ENCODE peak calls at places on chromosomes 16 and 17, in six cellular contexts. One of them, this sample, is unnamed.
A peak's percentile ranks its signal among the peaks of the same experiment; 100 is the strongest.

GRCh38 chr17:40038882-40039513 is 15.2 kb downstream of the MED24 start:
- DNase-seq in activated CD4-positive, CD25-positive, alpha-beta regulatory T cell: no peak
- DNase-seq in stimulated activated CD8-positive, alpha-beta memory T cell treated with anti-CD3 and anti-CD28 coated beads, Interleukin-15, amount 100 ng/mL, for 1 hour: no peak
- DNase-seq in AML-193: no peak
- DNase-seq in T-helper 17 cell: no peak
- DNase-seq in amniotic epithelial cell: peak; percentile 82
- DNase-seq in this sample: peak; percentile 30

GRCh38 chr17:36824678-36825091 is 112.6 kb upstream of the LHX1 start:
- DNase-seq in activated CD4-positive, CD25-positive, alpha-beta regulatory T cell: no peak
- DNase-seq in stimulated activated CD8-positive, alpha-beta memory T cell treated with anti-CD3 and anti-CD28 coated beads, Interleukin-15, amount 100 ng/mL, for 1 hour: no peak
- DNase-seq in AML-193: no peak
- DNase-seq in T-helper 17 cell: no peak
- DNase-seq in amniotic epithelial cell: peak; percentile 36
- DNase-seq in this sample: no peak

GRCh38 chr17:82217530-82218204 is 5.0 kb upstream of the CCDC57 start:
- DNase-seq in activated CD4-positive, CD25-positive, alpha-beta regulatory T cell: no peak
- DNase-seq in stimulated activated CD8-positive, alpha-beta memory T cell treated with anti-CD3 and anti-CD28 coated beads, Interleukin-15, amount 100 ng/mL, for 1 hour: no peak
- DNase-seq in AML-193: peak; percentile 90
- DNase-seq in T-helper 17 cell: no peak
- DNase-seq in amniotic epithelial cell: peak; percentile 94
- DNase-seq in this sample: no peak

GRCh38 chr16:10971560-10971961 is 27.2 kb downstream of the CLEC16A start:
- DNase-seq in activated CD4-positive, CD25-positive, alpha-beta regulatory T cell: no peak
- DNase-seq in stimulated activated CD8-positive, alpha-beta memory T cell treated with anti-CD3 and anti-CD28 coated beads, Interleukin-15, amount 100 ng/mL, for 1 hour: no peak
- DNase-seq in AML-193: peak; percentile 48
- DNase-seq in T-helper 17 cell: no peak
- DNase-seq in amniotic epithelial cell: peak; percentile 69
- DNase-seq in this sample: peak; percentile 61

GRCh38 chr16:20868890-20869289 is 31.3 kb downstream of the DCUN1D3 start:
- DNase-seq in activated CD4-positive, CD25-positive, alpha-beta regulatory T cell: no peak
- DNase-seq in stimulated activated CD8-positive, alpha-beta memory T cell treated with anti-CD3 and anti-CD28 coated beads, Interleukin-15, amount 100 ng/mL, for 1 hour: no peak
- DNase-seq in AML-193: no peak
- DNase-seq in T-helper 17 cell: no peak
- DNase-seq in amniotic epithelial cell: peak; percentile 53
- DNase-seq in this sample: no peak

GRCh38 chr16:56971768-56972043 is 10.0 kb downstream of the CETP start:
- DNase-seq in activated CD4-positive, CD25-positive, alpha-beta regulatory T cell: no peak
- DNase-seq in stimulated activated CD8-positive, alpha-beta memory T cell treated with anti-CD3 and anti-CD28 coated beads, Interleukin-15, amount 100 ng/mL, for 1 hour: no peak
- DNase-seq in AML-193: no peak
- DNase-seq in T-helper 17 cell: no peak
- DNase-seq in amniotic epithelial cell: no peak
- DNase-seq in this sample: no peak

GRCh38 chr17:77555110-77555509 is 403.4 kb upstream of the TNRC6C start:
- DNase-seq in activated CD4-positive, CD25-positive, alpha-beta regulatory T cell: no peak
- DNase-seq in stimulated activated CD8-positive, alpha-beta memory T cell treated with anti-CD3 and anti-CD28 coated beads, Interleukin-15, amount 100 ng/mL, for 1 hour: no peak
- DNase-seq in AML-193: no peak
- DNase-seq in T-helper 17 cell: no peak
- DNase-seq in amniotic epithelial cell: no peak
- DNase-seq in this sample: no peak

GRCh38 chr16:86946396-86946795 is 368.0 kb downstream of the FOXL1 start:
- DNase-seq in activated CD4-positive, CD25-positive, alpha-beta regulatory T cell: no peak
- DNase-seq in stimulated activated CD8-positive, alpha-beta memory T cell treated with anti-CD3 and anti-CD28 coated beads, Interleukin-15, amount 100 ng/mL, for 1 hour: no peak
- DNase-seq in AML-193: no peak
- DNase-seq in T-helper 17 cell: no peak
- DNase-seq in amniotic epithelial cell: no peak
- DNase-seq in this sample: no peak

GRCh38 chr17:79940381-79941087 is 95.1 kb downstream of the TBC1D16 start:
- DNase-seq in activated CD4-positive, CD25-positive, alpha-beta regulatory T cell: no peak
- DNase-seq in stimulated activated CD8-positive, alpha-beta memory T cell treated with anti-CD3 and anti-CD28 coated beads, Interleukin-15, amount 100 ng/mL, for 1 hour: no peak
- DNase-seq in AML-193: no peak
- DNase-seq in T-helper 17 cell: no peak
- DNase-seq in amniotic epithelial cell: no peak
- DNase-seq in this sample: no peak

GRCh38 chr17:68195667-68196393 is 52.0 kb upstream of the AMZ2 start:
- DNase-seq in activated CD4-positive, CD25-positive, alpha-beta regulatory T cell: no peak
- DNase-seq in stimulated activated CD8-positive, alpha-beta memory T cell treated with anti-CD3 and anti-CD28 coated beads, Interleukin-15, amount 100 ng/mL, for 1 hour: no peak
- DNase-seq in AML-193: no peak
- DNase-seq in T-helper 17 cell: no peak
- DNase-seq in amniotic epithelial cell: no peak
- DNase-seq in this sample: no peak

GRCh38 chr16:14248791-14249190 is 177.7 kb downstream of the MRTFB start:
- DNase-seq in activated CD4-positive, CD25-positive, alpha-beta regulatory T cell: no peak
- DNase-seq in stimulated activated CD8-positive, alpha-beta memory T cell treated with anti-CD3 and anti-CD28 coated beads, Interleukin-15, amount 100 ng/mL, for 1 hour: no peak
- DNase-seq in AML-193: no peak
- DNase-seq in T-helper 17 cell: no peak
- DNase-seq in amniotic epithelial cell: no peak
- DNase-seq in this sample: no peak

GRCh38 chr16:70775399-70775798 is 25.6 kb downstream of the VAC14 start:
- DNase-seq in activated CD4-positive, CD25-positive, alpha-beta regulatory T cell: no peak
- DNase-seq in stimulated activated CD8-positive, alpha-beta memory T cell treated with anti-CD3 and anti-CD28 coated beads, Interleukin-15, amount 100 ng/mL, for 1 hour: no peak
- DNase-seq in AML-193: no peak
- DNase-seq in T-helper 17 cell: no peak
- DNase-seq in amniotic epithelial cell: no peak
- DNase-seq in this sample: no peak

GRCh38 chr16:19907161-19907992 is 22.7 kb upstream of the GPRC5B start:
- DNase-seq in activated CD4-positive, CD25-positive, alpha-beta regulatory T cell: peak; percentile 43
- DNase-seq in stimulated activated CD8-positive, alpha-beta memory T cell treated with anti-CD3 and anti-CD28 coated beads, Interleukin-15, amount 100 ng/mL, for 1 hour: peak; percentile 53
- DNase-seq in AML-193: peak; percentile 55
- DNase-seq in T-helper 17 cell: peak; percentile 46
- DNase-seq in amniotic epithelial cell: peak; percentile 62
- DNase-seq in this sample: peak; percentile 18

GRCh38 chr16:9251026-9251425 is 159.6 kb downstream of the HAPSTR1 start:
- DNase-seq in activated CD4-positive, CD25-positive, alpha-beta regulatory T cell: no peak
- DNase-seq in stimulated activated CD8-positive, alpha-beta memory T cell treated with anti-CD3 and anti-CD28 coated beads, Interleukin-15, amount 100 ng/mL, for 1 hour: no peak
- DNase-seq in AML-193: no peak
- DNase-seq in T-helper 17 cell: no peak
- DNase-seq in amniotic epithelial cell: no peak
- DNase-seq in this sample: no peak

GRCh38 chr17:80605326-80606066 is 60.9 kb downstream of the RPTOR start:
- DNase-seq in activated CD4-positive, CD25-positive, alpha-beta regulatory T cell: no peak
- DNase-seq in stimulated activated CD8-positive, alpha-beta memory T cell treated with anti-CD3 and anti-CD28 coated beads, Interleukin-15, amount 100 ng/mL, for 1 hour: no peak
- DNase-seq in AML-193: no peak
- DNase-seq in T-helper 17 cell: no peak
- DNase-seq in amniotic epithelial cell: peak; percentile 86
- DNase-seq in this sample: no peak

GRCh38 chr16:56268799-56269198 is 77.5 kb downstream of the GNAO1 start:
- DNase-seq in activated CD4-positive, CD25-positive, alpha-beta regulatory T cell: no peak
- DNase-seq in stimulated activated CD8-positive, alpha-beta memory T cell treated with anti-CD3 and anti-CD28 coated beads, Interleukin-15, amount 100 ng/mL, for 1 hour: no peak
- DNase-seq in AML-193: no peak
- DNase-seq in T-helper 17 cell: no peak
- DNase-seq in amniotic epithelial cell: no peak
- DNase-seq in this sample: no peak

GRCh38 chr17:81317992-81318391 is 22.9 kb upstream of the SLC38A10 start:
- DNase-seq in activated CD4-positive, CD25-positive, alpha-beta regulatory T cell: no peak
- DNase-seq in stimulated activated CD8-positive, alpha-beta memory T cell treated with anti-CD3 and anti-CD28 coated beads, Interleukin-15, amount 100 ng/mL, for 1 hour: no peak
- DNase-seq in AML-193: no peak
- DNase-seq in T-helper 17 cell: no peak
- DNase-seq in amniotic epithelial cell: no peak
- DNase-seq in this sample: no peak

GRCh38 chr17:47872019-47872650 is 21.2 kb upstream of the SP6 start:
- DNase-seq in activated CD4-positive, CD25-positive, alpha-beta regulatory T cell: no peak
- DNase-seq in stimulated activated CD8-positive, alpha-beta memory T cell treated with anti-CD3 and anti-CD28 coated beads, Interleukin-15, amount 100 ng/mL, for 1 hour: no peak
- DNase-seq in AML-193: no peak
- DNase-seq in T-helper 17 cell: no peak
- DNase-seq in amniotic epithelial cell: no peak
- DNase-seq in this sample: no peak

GRCh38 chr16:22721497-22722100 is 92.4 kb upstream of the HS3ST2 start:
- DNase-seq in activated CD4-positive, CD25-positive, alpha-beta regulatory T cell: no peak
- DNase-seq in stimulated activated CD8-positive, alpha-beta memory T cell treated with anti-CD3 and anti-CD28 coated beads, Interleukin-15, amount 100 ng/mL, for 1 hour: no peak
- DNase-seq in AML-193: no peak
- DNase-seq in T-helper 17 cell: no peak
- DNase-seq in amniotic epithelial cell: no peak
- DNase-seq in this sample: no peak

GRCh38 chr17:58734811-58735210 is 20.8 kb upstream of the PPM1E start:
- DNase-seq in activated CD4-positive, CD25-positive, alpha-beta regulatory T cell: no peak
- DNase-seq in stimulated activated CD8-positive, alpha-beta memory T cell treated with anti-CD3 and anti-CD28 coated beads, Interleukin-15, amount 100 ng/mL, for 1 hour: no peak
- DNase-seq in AML-193: no peak
- DNase-seq in T-helper 17 cell: no peak
- DNase-seq in amniotic epithelial cell: no peak
- DNase-seq in this sample: no peak

GRCh38 chr16:82832861-82833260 is 206.1 kb downstream of the CDH13 start:
- DNase-seq in activated CD4-positive, CD25-positive, alpha-beta regulatory T cell: no peak
- DNase-seq in stimulated activated CD8-positive, alpha-beta memory T cell treated with anti-CD3 and anti-CD28 coated beads, Interleukin-15, amount 100 ng/mL, for 1 hour: no peak
- DNase-seq in AML-193: no peak
- DNase-seq in T-helper 17 cell: no peak
- DNase-seq in amniotic epithelial cell: no peak
- DNase-seq in this sample: no peak

GRCh38 chr16:4962716-4963115 is 4.6 kb downstream of the SEC14L5 start:
- DNase-seq in activated CD4-positive, CD25-positive, alpha-beta regulatory T cell: no peak
- DNase-seq in stimulated activated CD8-positive, alpha-beta memory T cell treated with anti-CD3 and anti-CD28 coated beads, Interleukin-15, amount 100 ng/mL, for 1 hour: no peak
- DNase-seq in AML-193: no peak
- DNase-seq in T-helper 17 cell: no peak
- DNase-seq in amniotic epithelial cell: no peak
- DNase-seq in this sample: no peak

GRCh38 chr17:76696763-76697701 is 13.7 kb downstream of the MXRA7 start:
- DNase-seq in activated CD4-positive, CD25-positive, alpha-beta regulatory T cell: no peak
- DNase-seq in stimulated activated CD8-positive, alpha-beta memory T cell treated with anti-CD3 and anti-CD28 coated beads, Interleukin-15, amount 100 ng/mL, for 1 hour: no peak
- DNase-seq in AML-193: no peak
- DNase-seq in T-helper 17 cell: no peak
- DNase-seq in amniotic epithelial cell: peak; percentile 75
- DNase-seq in this sample: no peak

GRCh38 chr17:49360796-49361128 is 1.3 kb downstream of the ZNF652 start:
- DNase-seq in activated CD4-positive, CD25-positive, alpha-beta regulatory T cell: no peak
- DNase-seq in stimulated activated CD8-positive, alpha-beta memory T cell treated with anti-CD3 and anti-CD28 coated beads, Interleukin-15, amount 100 ng/mL, for 1 hour: no peak
- DNase-seq in AML-193: peak; percentile 65
- DNase-seq in T-helper 17 cell: peak; percentile 19
- DNase-seq in amniotic epithelial cell: no peak
- DNase-seq in this sample: no peak

GRCh38 chr17:66682293-66682692 is 152.6 kb upstream of the CACNG5 start:
- DNase-seq in activated CD4-positive, CD25-positive, alpha-beta regulatory T cell: no peak
- DNase-seq in stimulated activated CD8-positive, alpha-beta memory T cell treated with anti-CD3 and anti-CD28 coated beads, Interleukin-15, amount 100 ng/mL, for 1 hour: no peak
- DNase-seq in AML-193: no peak
- DNase-seq in T-helper 17 cell: no peak
- DNase-seq in amniotic epithelial cell: no peak
- DNase-seq in this sample: no peak

GRCh38 chr17:58755577-58756245 is at the start of gene PPM1E:
- DNase-seq in activated CD4-positive, CD25-positive, alpha-beta regulatory T cell: peak; percentile 11
- DNase-seq in stimulated activated CD8-positive, alpha-beta memory T cell treated with anti-CD3 and anti-CD28 coated beads, Interleukin-15, amount 100 ng/mL, for 1 hour: peak; percentile 2
- DNase-seq in AML-193: no peak
- DNase-seq in T-helper 17 cell: peak; percentile 16
- DNase-seq in amniotic epithelial cell: peak; percentile 33
- DNase-seq in this sample: no peak

GRCh38 chr17:40901981-40902862 is 17.2 kb upstream of the KRT20 start:
- DNase-seq in activated CD4-positive, CD25-positive, alpha-beta regulatory T cell: no peak
- DNase-seq in stimulated activated CD8-positive, alpha-beta memory T cell treated with anti-CD3 and anti-CD28 coated beads, Interleukin-15, amount 100 ng/mL, for 1 hour: no peak
- DNase-seq in AML-193: no peak
- DNase-seq in T-helper 17 cell: no peak
- DNase-seq in amniotic epithelial cell: peak; percentile 16
- DNase-seq in this sample: peak; percentile 38